ENCODE peak calls at places on chromosomes 3 and 15, in four cellular contexts. B, T, K and M are unnamed samples.

GRCh38 chr3:180802837-180803236 is 109.6 kb upstream of the FXR1 start:
- DNase-seq in B (no peak), T (no peak), K (no peak), M (no peak)

GRCh38 chr3:189202583-189202982 is 30.8 kb downstream of the TPRG1 start:
- DNase-seq in B (no peak), T (no peak), K (no peak), M (no peak)

GRCh38 chr3:130258532-130258952 is 86.9 kb upstream of the COL6A5 start:
- DNase-seq in B (no peak), T (no peak), K (no peak), M (no peak)

GRCh38 chr3:169771651-169772529 is 1.3 kb upstream of the MYNN start:
- DNase-seq in B (peak; percentile 77), T (peak; percentile 76), K (peak; percentile 84), M (peak; percentile 60)

GRCh38 chr15:90610220-90610619 is 80.5 kb downstream of the CRTC3 start:
- DNase-seq in B (no peak), T (no peak), K (no peak), M (no peak)

GRCh38 chr3:193869221-193870201 is 266.4 kb upstream of the HES1 start:
- DNase-seq in B (peak; percentile 84), T (no peak), K (no peak), M (no peak)

GRCh38 chr3:124829175-124829818 is 57.9 kb downstream of the ITGB5 start:
- DNase-seq in B (no peak), T (no peak), K (no peak), M (no peak)

GRCh38 chr3:110738531-110738930 is 333.1 kb upstream of the NECTIN3 start:
- DNase-seq in B (no peak), T (no peak), K (no peak), M (no peak)

GRCh38 chr3:62370112-62371031 is 3.0 kb downstream of the FEZF2 start:
- DNase-seq in B (no peak), T (no peak), K (no peak), M (no peak)

GRCh38 chr15:68407141-68407885 is 24.6 kb downstream of the ITGA11 start:
- DNase-seq in B (no peak), T (no peak), K (no peak), M (no peak)

GRCh38 chr3:99923873-99924272 is 106.2 kb downstream of the CMSS1 start:
- DNase-seq in B (no peak), T (no peak), K (no peak), M (no peak)

GRCh38 chr3:99919694-99920093 is 102.0 kb downstream of the CMSS1 start:
- DNase-seq in B (no peak), T (no peak), K (no peak), M (no peak)

GRCh38 chr3:99921986-99922385 is 104.3 kb downstream of the CMSS1 start:
- DNase-seq in B (no peak), T (no peak), K (no peak), M (no peak)

GRCh38 chr3:99920530-99921376 is 103.1 kb downstream of the CMSS1 start:
- DNase-seq in B (no peak), T (no peak), K (no peak), M (no peak)

DNA sequence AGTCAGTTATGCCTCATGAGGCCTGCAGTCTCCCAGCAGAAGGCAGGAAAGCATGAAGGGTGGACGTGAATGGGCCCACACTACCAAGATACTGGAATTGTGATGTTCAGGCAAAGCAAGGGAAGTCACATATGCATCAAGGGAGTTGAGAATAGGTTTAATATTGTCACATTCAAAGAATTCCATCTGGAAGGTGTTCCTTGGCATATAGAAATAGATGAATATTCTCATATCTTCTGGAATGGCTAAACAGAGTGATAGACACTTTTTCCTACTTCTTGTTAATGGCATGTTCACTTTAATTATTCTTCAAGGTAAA is 103.7 kb downstream of the CMSS1 start:
- DNase-seq in B (no peak), T (no peak), K (no peak), M (no peak)
- H3K27ac ChIP-seq in B (no peak overlapping the region), T (no peak overlapping the region), K (no peak overlapping the region), M (no peak overlapping the region)

GRCh38 chr3:69741057-69741830 is 2.0 kb downstream of the MITF start:
- DNase-seq in B (no peak), T (no peak), K (no peak), M (no peak)
- H3K27ac ChIP-seq in B (no peak overlapping the region), T (no peak overlapping the region), K (peak overlapping the region; percentile 21), M (no peak overlapping the region)

DNA sequence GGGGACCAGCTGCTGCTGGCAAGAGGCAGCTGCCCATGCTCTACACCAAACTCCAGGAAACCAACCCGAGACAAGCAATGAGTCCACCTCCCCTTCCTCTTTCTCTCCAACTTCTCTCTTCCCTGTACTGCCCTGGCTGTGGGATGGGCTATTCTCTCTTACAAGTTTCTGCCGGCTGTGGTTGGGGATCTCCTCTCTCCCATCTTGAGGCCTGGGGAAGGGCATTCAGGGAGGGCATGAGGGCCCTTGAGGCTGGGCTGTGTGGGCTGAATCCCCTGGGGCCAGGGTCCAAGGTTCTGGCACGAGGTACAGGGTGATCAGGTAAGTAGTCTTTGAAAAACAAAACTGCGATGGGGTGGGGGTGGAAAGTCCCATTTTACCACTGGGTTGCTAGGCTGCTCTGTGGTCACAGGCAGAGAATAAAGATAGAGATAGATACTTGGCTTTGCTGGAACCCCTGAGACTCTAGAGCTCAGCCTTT is 32.3 kb upstream of the CTSH start:
- DNase-seq in B (no peak), T (no peak), K (no peak), M (no peak)
- H3K27ac ChIP-seq in B (no peak overlapping the region), T (no peak overlapping the region), K (no peak overlapping the region), M (no peak overlapping the region)

GRCh38 chr3:99866167-99866810 is 48.6 kb downstream of the CMSS1 start:
- DNase-seq in B (no peak), T (no peak), K (peak; percentile 23), M (no peak)
- H3K27ac ChIP-seq in B (no peak overlapping the region), T (no peak overlapping the region), K (no peak overlapping the region), M (no peak overlapping the region)